ENCODE peak calls at places on chromosomes 11 and 22, in seven cellular contexts. One of them, this sample, is unnamed.

GRCh38 chr11:21625982-21626381 is 566.9 kb upstream of the ANO5 start:
- DNase-seq in T-helper 1 cell: no peak
- DNase-seq in body of pancreas: peak; percentile 15
- DNase-seq in ACHN: peak; percentile 35
- DNase-seq in posterior vena cava: peak; percentile 62
- DNase-seq in stimulated activated CD8-positive, alpha-beta memory T cell treated with anti-CD3 and anti-CD28 coated beads, Interleukin-7, amount 100 ng/mL, for 1 hour: no peak
- DNase-seq in fibroblast of lung: no peak
- DNase-seq in this sample: no peak

GRCh38 chr11:64553554-64554201 is 37.3 kb upstream of the SLC22A12 start:
- DNase-seq in stimulated activated CD8-positive, alpha-beta memory T cell treated with anti-CD3 and anti-CD28 coated beads, Interleukin-7, amount 100 ng/mL, for 1 hour: peak; percentile 35
- DNase-seq in ACHN: peak; percentile 41
- DNase-seq in T-helper 1 cell: peak; percentile 34
- DNase-seq in body of pancreas: peak; percentile 69
- DNase-seq in posterior vena cava: peak; percentile 89
- DNase-seq in fibroblast of lung: peak; percentile 59
- DNase-seq in this sample: peak; percentile 24

GRCh38 chr22:38316340-38317236 is 645 bp downstream of the CSNK1E start:
- DNase-seq in ACHN: peak; percentile 43
- DNase-seq in body of pancreas: peak; percentile 71
- DNase-seq in fibroblast of lung: peak; percentile 64
- DNase-seq in posterior vena cava: peak; percentile 92
- DNase-seq in T-helper 1 cell: peak; percentile 46
- DNase-seq in stimulated activated CD8-positive, alpha-beta memory T cell treated with anti-CD3 and anti-CD28 coated beads, Interleukin-7, amount 100 ng/mL, for 1 hour: peak; percentile 33
- DNase-seq in this sample: peak; percentile 48

GRCh38 chr11:70641366-70641765 is 243.0 kb downstream of the CTTN start:
- DNase-seq in body of pancreas: no peak
- DNase-seq in fibroblast of lung: no peak
- DNase-seq in stimulated activated CD8-positive, alpha-beta memory T cell treated with anti-CD3 and anti-CD28 coated beads, Interleukin-7, amount 100 ng/mL, for 1 hour: no peak
- DNase-seq in posterior vena cava: no peak
- DNase-seq in T-helper 1 cell: no peak
- DNase-seq in ACHN: no peak
- DNase-seq in this sample: no peak

GRCh38 chr11:117468888-117469287 is 141.2 kb downstream of the CEP164 start:
- DNase-seq in fibroblast of lung: no peak
- DNase-seq in stimulated activated CD8-positive, alpha-beta memory T cell treated with anti-CD3 and anti-CD28 coated beads, Interleukin-7, amount 100 ng/mL, for 1 hour: no peak
- DNase-seq in body of pancreas: no peak
- DNase-seq in posterior vena cava: peak; percentile 32
- DNase-seq in ACHN: no peak
- DNase-seq in T-helper 1 cell: no peak
- DNase-seq in this sample: no peak

GRCh38 chr11:10771457-10771856 is 20.4 kb downstream of the CTR9 start:
- DNase-seq in posterior vena cava: no peak
- DNase-seq in T-helper 1 cell: no peak
- DNase-seq in ACHN: no peak
- DNase-seq in body of pancreas: no peak
- DNase-seq in stimulated activated CD8-positive, alpha-beta memory T cell treated with anti-CD3 and anti-CD28 coated beads, Interleukin-7, amount 100 ng/mL, for 1 hour: no peak
- DNase-seq in fibroblast of lung: no peak
- DNase-seq in this sample: no peak

GRCh38 chr11:75325713-75326438 is 25.6 kb downstream of the ARRB1 start:
- DNase-seq in fibroblast of lung: peak; percentile 93
- DNase-seq in body of pancreas: peak; percentile 85
- DNase-seq in ACHN: peak; percentile 67
- DNase-seq in stimulated activated CD8-positive, alpha-beta memory T cell treated with anti-CD3 and anti-CD28 coated beads, Interleukin-7, amount 100 ng/mL, for 1 hour: no peak
- DNase-seq in T-helper 1 cell: no peak
- DNase-seq in posterior vena cava: peak; percentile 93
- DNase-seq in this sample: no peak

GRCh38 chr22:37369536-37369935 is 57.7 kb downstream of the ELFN2 start:
- DNase-seq in ACHN: no peak
- DNase-seq in T-helper 1 cell: no peak
- DNase-seq in body of pancreas: no peak
- DNase-seq in fibroblast of lung: no peak
- DNase-seq in stimulated activated CD8-positive, alpha-beta memory T cell treated with anti-CD3 and anti-CD28 coated beads, Interleukin-7, amount 100 ng/mL, for 1 hour: no peak
- DNase-seq in posterior vena cava: no peak
- DNase-seq in this sample: no peak

GRCh38 chr11:78803995-78804394 is 229.3 kb upstream of the NARS2 start:
- DNase-seq in stimulated activated CD8-positive, alpha-beta memory T cell treated with anti-CD3 and anti-CD28 coated beads, Interleukin-7, amount 100 ng/mL, for 1 hour: no peak
- DNase-seq in posterior vena cava: no peak
- DNase-seq in fibroblast of lung: no peak
- DNase-seq in ACHN: no peak
- DNase-seq in T-helper 1 cell: no peak
- DNase-seq in body of pancreas: no peak
- DNase-seq in this sample: no peak

GRCh38 chr11:33980896-33981295 is 70.6 kb upstream of the CAPRIN1 start:
- DNase-seq in fibroblast of lung: no peak
- DNase-seq in posterior vena cava: no peak
- DNase-seq in body of pancreas: no peak
- DNase-seq in ACHN: no peak
- DNase-seq in stimulated activated CD8-positive, alpha-beta memory T cell treated with anti-CD3 and anti-CD28 coated beads, Interleukin-7, amount 100 ng/mL, for 1 hour: no peak
- DNase-seq in T-helper 1 cell: no peak
- DNase-seq in this sample: no peak

GRCh38 chr11:115656684-115657083 is 152.5 kb upstream of the CADM1 start:
- DNase-seq in ACHN: peak; percentile 7
- DNase-seq in T-helper 1 cell: no peak
- DNase-seq in body of pancreas: no peak
- DNase-seq in fibroblast of lung: no peak
- DNase-seq in posterior vena cava: no peak
- DNase-seq in stimulated activated CD8-positive, alpha-beta memory T cell treated with anti-CD3 and anti-CD28 coated beads, Interleukin-7, amount 100 ng/mL, for 1 hour: no peak
- DNase-seq in this sample: no peak

GRCh38 chr11:1959786-1960185 is 12.7 kb downstream of the MRPL23 start:
- DNase-seq in T-helper 1 cell: no peak
- DNase-seq in ACHN: no peak
- DNase-seq in fibroblast of lung: no peak
- DNase-seq in body of pancreas: peak; percentile 6
- DNase-seq in stimulated activated CD8-positive, alpha-beta memory T cell treated with anti-CD3 and anti-CD28 coated beads, Interleukin-7, amount 100 ng/mL, for 1 hour: no peak
- DNase-seq in posterior vena cava: no peak
- DNase-seq in this sample: no peak

This sample was measured in activated effector memory CD4-positive, alpha-beta T cell treated with Interleukin-2 at 50 U/mL for 16 hours.